ENCODE peak calls at places on chromosome 17, in five cellular contexts. E, K, Q, J and L are unnamed samples.

GRCh38 chr17:28216528-28216927 is 102.5 kb upstream of the TMEM97 start:
- DNase-seq in E (no peak), K (peak; percentile 57), J (peak; percentile 65), Q (peak; percentile 33), L (peak; percentile 72)

GRCh38 chr17:78645421-78646295 is 68.5 kb upstream of the DNAH17 start:
- DNase-seq in J (no peak), K (peak; percentile 35), Q (peak; percentile 27), E (no peak), L (no peak)

GRCh38 chr17:50211249-50212120 is 10.1 kb upstream of the COL1A1 start:
- DNase-seq in J (no peak), K (no peak), Q (no peak), E (no peak), L (no peak)

GRCh38 chr17:31598921-31599571 is 207.6 kb downstream of the RAB11FIP4 start:
- DNase-seq in E (no peak), J (no peak), K (peak; percentile 27), Q (no peak), L (no peak)

GRCh38 chr17:1797323-1797722 is 32.4 kb downstream of the SMYD4 start:
- DNase-seq in J (no peak), K (no peak), Q (no peak), E (no peak), L (no peak)

GRCh38 chr17:51636291-51636690 is 375.9 kb downstream of the UTP18 start:
- DNase-seq in E (no peak), K (peak; percentile 25), J (no peak), Q (no peak), L (no peak)

GRCh38 chr17:40574292-40574691 is 9.0 kb upstream of the CCR7 start:
- DNase-seq in J (no peak), K (no peak), Q (no peak), E (no peak), L (no peak)

GRCh38 chr17:10105513-10106001 is 92.8 kb downstream of the GAS7 start:
- DNase-seq in Q (peak; percentile 85), E (no peak), J (no peak), K (no peak), L (no peak)

GRCh38 chr17:72187544-72187943 is 66.7 kb downstream of the SOX9 start:
- DNase-seq in K (no peak), E (no peak), J (no peak), Q (peak; percentile 42), L (no peak)

GRCh38 chr17:6374761-6375312 is 60.1 kb downstream of the AIPL1 start:
- DNase-seq in Q (no peak), J (peak; percentile 93), E (no peak), K (peak; percentile 83), L (peak; percentile 64)

GRCh38 chr17:5585814-5586558 is 1.7 kb upstream of the NLRP1 start:
- DNase-seq in K (peak; percentile 80), J (peak; percentile 65), E (no peak), Q (peak; percentile 26), L (peak; percentile 73)

GRCh38 chr17:16968786-16969185 is 3.1 kb downstream of the TNFRSF13B start:
- DNase-seq in J (no peak), E (no peak), Q (no peak), K (no peak), L (no peak)

GRCh38 chr17:16961792-16962191 is 10.1 kb downstream of the TNFRSF13B start:
- DNase-seq in Q (no peak), J (no peak), K (no peak), E (no peak), L (no peak)

GRCh38 chr17:16962804-16963203 is 9.1 kb downstream of the TNFRSF13B start:
- DNase-seq in Q (no peak), J (no peak), E (peak; percentile 44), K (peak; percentile 59), L (no peak)
- TF ChIP-seq CTCF in Q (no peak), J (no peak), E (peak; percentile 40), K (peak; percentile 55), L (no peak)

GRCh38 chr17:69581061-69581955 is 166.8 kb downstream of the MAP2K6 start:
- DNase-seq in E (no peak), Q (peak; percentile 37), J (no peak), K (no peak), L (no peak)
- H3K4me3 ChIP-seq in E (no peak overlapping the region), Q (no peak overlapping the region), J (no peak overlapping the region), K (no peak overlapping the region), L (no peak overlapping the region)

GRCh38 chr17:54009502-54009901 is 186.8 kb downstream of the KIF2B start:
- DNase-seq in Q (no peak), E (no peak), J (no peak), K (no peak), L (no peak)

GRCh38 chr17:54013117-54013516 is 190.4 kb downstream of the KIF2B start:
- DNase-seq in J (no peak), E (no peak), Q (no peak), K (no peak), L (no peak)

GRCh38 chr17:54007855-54008254 is 185.1 kb downstream of the KIF2B start:
- DNase-seq in J (no peak), E (no peak), Q (no peak), K (no peak), L (no peak)
- TF ChIP-seq CTCF in J (no peak), E (no peak), Q (no peak), K (no peak), L (no peak)

GRCh38 chr17:3879591-3880417 is 13.0 kb downstream of the CAMKK1 start:
- DNase-seq in J (no peak), K (no peak), E (no peak), Q (no peak), L (no peak)
- H3K4me3 ChIP-seq in J (no peak overlapping the region), K (no peak overlapping the region), E (no peak overlapping the region), Q (no peak overlapping the region), L (no peak overlapping the region)

GRCh38 chr17:58310511-58311428 is 17.8 kb downstream of the TSPOAP1 start:
- DNase-seq in E (no peak), K (no peak), Q (no peak), J (no peak), L (no peak)
- TF ChIP-seq CTCF in E (no peak), K (no peak), Q (no peak), J (no peak), L (no peak)

GRCh38 chr17:15263680-15264079 is 1.4 kb downstream of the PMP22 start:
- DNase-seq in K (peak; percentile 50), J (no peak), E (no peak), Q (no peak), L (no peak)

GRCh38 chr17:15261818-15262290 is 3.3 kb downstream of the PMP22 start:
- DNase-seq in K (peak; percentile 47), J (peak; percentile 40), Q (peak; percentile 37), E (no peak), L (no peak)

GRCh38 chr17:15261063-15261817 is 3.9 kb downstream of the PMP22 start:
- DNase-seq in E (no peak), Q (peak; percentile 56), K (peak; percentile 73), J (peak; percentile 54), L (no peak)

GRCh38 chr17:15263206-15263579 is 1.9 kb downstream of the PMP22 start:
- DNase-seq in Q (peak; percentile 91), K (peak; percentile 64), E (no peak), J (peak; percentile 32), L (no peak)

DNA sequence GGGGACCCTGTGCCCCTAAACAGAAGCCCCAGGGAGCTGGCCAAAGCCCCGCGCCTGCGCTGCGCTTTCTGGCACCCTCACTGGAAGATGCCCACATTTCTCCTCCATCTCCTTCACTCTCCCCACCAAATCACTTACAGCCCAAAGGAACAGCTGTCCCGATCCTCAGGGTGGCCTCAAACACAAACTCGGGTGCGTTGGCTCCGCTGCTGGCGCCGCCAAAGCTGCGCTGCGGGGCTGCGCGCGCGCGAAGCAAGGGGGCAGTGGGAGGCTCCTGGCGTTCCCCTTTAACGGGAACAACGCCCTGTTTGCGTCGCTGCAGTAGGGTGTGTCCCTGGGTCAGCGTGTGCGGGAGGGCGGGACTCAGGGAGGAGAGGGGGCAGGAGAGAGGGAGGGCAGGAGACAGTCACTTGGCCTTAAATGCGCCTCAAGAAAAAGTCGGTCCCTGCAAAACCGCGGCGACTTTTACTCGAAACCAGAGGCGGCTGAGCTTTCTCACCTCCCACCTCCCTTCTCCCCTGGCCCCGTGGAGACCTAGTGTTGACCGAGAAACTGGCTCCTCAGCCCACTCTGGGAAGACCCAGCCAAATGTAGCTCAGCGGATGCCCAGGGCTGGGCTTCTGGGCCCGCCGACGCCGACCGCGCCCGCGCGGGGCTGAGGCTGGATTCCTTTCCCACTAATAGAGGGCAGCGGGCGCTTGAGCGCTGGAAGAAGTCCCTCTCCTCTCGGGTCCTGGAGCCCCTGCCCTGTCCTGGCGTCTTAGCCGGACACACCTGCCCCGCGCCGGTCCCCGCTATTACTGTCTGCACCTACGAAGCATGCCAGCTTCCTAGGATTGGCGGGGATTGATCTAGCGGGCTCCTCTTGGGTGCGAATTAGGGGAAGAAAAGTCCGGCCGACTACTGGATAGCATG is 2.6 kb downstream of the PMP22 start:
- DNase-seq in K (peak; percentile 95), E (no peak), J (peak; percentile 72), Q (peak; percentile 94), L (peak; percentile 27)
- H3K4me3 ChIP-seq in K (peak overlapping the region; percentile 90), E (no peak overlapping the region), J (peak overlapping the region; percentile 68), Q (peak overlapping the region; percentile 91), L (no peak overlapping the region)